ENCODE peak calls at places on chromosomes 4 and X, in four cellular contexts. P is neuronal stem cell, C is tibial artery, D is cardiac muscle cell. L is an unnamed sample.
A peak's percentile ranks its signal among the peaks of the same experiment; 100 is the strongest.

GRCh38 chr4:149784018-149784417 is 31.6 kb downstream of the IQCM start:
- DNase-seq in P (no peak), C (no peak), D (peak; percentile 46), L (no peak)

GRCh38 chrX:129496625-129497024 is 26.7 kb downstream of the SMARCA1 start:
- DNase-seq in P (no peak), C (no peak), D (no peak), L (no peak)

GRCh38 chr4:76690906-76691275 is 207.1 kb downstream of the SOWAHB start:
- DNase-seq in P (no peak), C (no peak), D (no peak), L (no peak)

GRCh38 chr4:81109356-81109755 is 78.8 kb downstream of the BMP3 start:
- DNase-seq in P (no peak), C (no peak), D (no peak), L (no peak)

GRCh38 chr4:66606908-66607307 is 936.6 kb upstream of the EPHA5 start:
- DNase-seq in P (no peak), C (no peak), D (no peak), L (no peak)

GRCh38 chr4:76515975-76516853 is 81.2 kb downstream of the SHROOM3 start:
- DNase-seq in P (no peak), C (no peak), D (no peak), L (no peak)

GRCh38 chrX:136635235-136635634 is 12.7 kb upstream of the CD40LG start:
- DNase-seq in P (no peak), C (no peak), D (no peak), L (no peak)

GRCh38 chrX:74450803-74451449 is 29.6 kb downstream of the SLC16A2 start:
- DNase-seq in P (no peak), C (no peak), D (peak; percentile 91), L (no peak)

GRCh38 chr4:52751349-52751911 is at the start of gene ERVMER34-1:
- DNase-seq in P (peak; percentile 23), C (no peak), D (peak; percentile 48), L (peak; percentile 80)

GRCh38 chr4:40908297-40908696 is 158.5 kb downstream of the NSUN7 start:
- DNase-seq in P (no peak), C (no peak), D (no peak), L (peak; percentile 71)

GRCh38 chr4:6548201-6548881 is 26.6 kb upstream of the MAN2B2 start:
- DNase-seq in P (peak; percentile 21), C (no peak), D (peak; percentile 68), L (no peak)

GRCh38 chr4:10962246-10962645 is 277.7 kb upstream of the CLNK start:
- DNase-seq in P (no peak), C (no peak), D (no peak), L (no peak)

GRCh38 chrX:54891573-54891972 is 29.1 kb upstream of the TRO start:
- DNase-seq in P (peak; percentile 0), C (no peak), D (peak; percentile 64), L (no peak)

GRCh38 chrX:124086411-124086810 is 124.9 kb downstream of the STAG2 start:
- DNase-seq in P (no peak), C (no peak), D (no peak), L (no peak)

GRCh38 chr4:128660361-128660964 is 149.0 kb upstream of the JADE1 start:
- DNase-seq in P (no peak), C (no peak), D (peak; percentile 90), L (no peak)

GRCh38 chr4:182014989-182015388 is 228.2 kb upstream of the TENM3 start:
- DNase-seq in P (no peak), C (no peak), D (no peak), L (no peak)

GRCh38 chr4:149845643-149846208 is 30.1 kb upstream of the IQCM start:
- DNase-seq in P (no peak), C (no peak), D (no peak), L (no peak)

GRCh38 chr4:158896459-158897238 is 127.8 kb downstream of the FNIP2 start:
- DNase-seq in P (no peak), C (no peak), D (peak; percentile 76), L (no peak)
- H3K27ac ChIP-seq in P (no peak overlapping the region), C (peak overlapping the region; percentile 18), D (no peak overlapping the region), L (no peak overlapping the region)

GRCh38 chr4:184368731-184369130 is 105.6 kb downstream of the IRF2 start:
- DNase-seq in P (no peak), C (no peak), D (no peak), L (no peak)
- H3K4me1 ChIP-seq in P (peaks cover 4% of the 10 kb centered on the region), C (no peaks in the 10 kb centered on the region), D (no peaks in the 10 kb centered on the region), L (no peaks in the 10 kb centered on the region)

DNA sequence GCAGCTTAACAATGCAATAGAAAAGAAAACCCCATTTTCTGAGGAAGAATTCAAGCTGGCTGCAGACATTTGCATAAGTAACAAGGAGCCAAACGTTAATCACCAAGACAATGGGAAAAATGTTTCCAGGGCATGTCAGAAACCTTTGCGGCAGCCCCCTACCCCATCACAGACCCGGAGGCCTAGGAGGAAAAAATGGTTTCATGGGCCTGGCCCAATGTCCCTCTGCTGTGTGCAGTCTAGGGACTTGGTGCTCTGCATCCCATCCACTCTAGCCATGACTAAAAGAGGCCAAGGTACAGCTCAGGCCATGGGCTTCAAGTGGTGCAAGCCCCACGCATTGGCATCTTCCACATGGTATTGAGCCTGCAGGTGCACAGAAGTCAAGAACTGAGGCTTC is 147.0 kb upstream of the NR3C2 start:
- DNase-seq in P (no peak), C (no peak), D (no peak), L (no peak)
- H3K27ac ChIP-seq in P (no peak overlapping the region), C (no peak overlapping the region), D (no peak overlapping the region), L (no peak overlapping the region)

GRCh38 chr4:74613266-74613665 is 168.3 kb downstream of the AREG start:
- DNase-seq in P (no peak), C (no peak), D (peak; percentile 49), L (no peak)

GRCh38 chr4:74612837-74613236 is 167.9 kb downstream of the AREG start:
- DNase-seq in P (no peak), C (no peak), D (no peak), L (no peak)

GRCh38 chr4:74608151-74608949 is 163.4 kb downstream of the AREG start:
- DNase-seq in P (no peak), C (no peak), D (peak; percentile 46), L (no peak)

GRCh38 chr4:74615411-74615810 is 170.5 kb downstream of the AREG start:
- DNase-seq in P (no peak), C (no peak), D (no peak), L (no peak)

GRCh38 chr4:74610491-74610890 is 165.6 kb downstream of the AREG start:
- DNase-seq in P (no peak), C (no peak), D (no peak), L (no peak)
- H3K4me1 ChIP-seq in P (no peaks in the 10 kb centered on the region), C (no peaks in the 10 kb centered on the region), D (peaks cover 9% of the 10 kb centered on the region), L (no peaks in the 10 kb centered on the region)

L was measured in lower lobe of right lung.